ENCODE peak calls at places on chromosome 5, in nine cellular contexts. A, N, R, L, C, D, O, M and T are unnamed samples.

GRCh38 chr5:112594060-112594850 is 143.4 kb upstream of the APC start:
- DNase-seq in A (peak), N (no peak), R (no peak), L (no peak), C (no peak), D (no peak), O (no peak), M (no peak), T (no peak)

GRCh38 chr5:13408616-13409015 is 535.9 kb downstream of the DNAH5 start:
- DNase-seq in A (no peak), N (no peak), R (no peak), L (peak), C (no peak), D (no peak), O (peak), M (no peak), T (no peak)

GRCh38 chr5:33240552-33240951 is 200.2 kb upstream of the TARS1 start:
- DNase-seq in A (no peak), N (no peak), R (no peak), L (no peak), C (no peak), D (no peak), O (no peak), M (no peak), T (no peak)

GRCh38 chr5:134227259-134227658 is 1.4 kb upstream of the PPP2CA start:
- DNase-seq in A (peak), N (no peak), R (peak), L (no peak), C (no peak), D (peak), O (no peak), M (no peak), T (no peak)

GRCh38 chr5:151085517-151086031 is 4.7 kb upstream of the TNIP1 start:
- DNase-seq in A (no peak), N (no peak), R (no peak), L (no peak), C (no peak), D (peak), O (no peak), M (no peak), T (no peak)

GRCh38 chr5:2017540-2018389 is 135.0 kb upstream of the IRX4 start:
- DNase-seq in A (no peak), N (no peak), R (peak), L (no peak), C (no peak), D (peak), O (no peak), M (no peak), T (no peak)

GRCh38 chr5:169911448-169912212 is 68.7 kb downstream of the INSYN2B start:
- DNase-seq in A (no peak), N (no peak), R (no peak), L (no peak), C (no peak), D (no peak), O (no peak), M (no peak), T (no peak)

GRCh38 chr5:160071521-160072299 is 47.5 kb downstream of the PWWP2A start:
- DNase-seq in A (no peak), N (no peak), R (peak), L (no peak), C (no peak), D (no peak), O (no peak), M (no peak), T (no peak)

GRCh38 chr5:52674815-52675545 is 112.7 kb upstream of the ITGA1 start:
- DNase-seq in A (no peak), N (peak), R (no peak), L (peak), C (peak), D (no peak), O (peak), M (no peak), T (no peak)

GRCh38 chr5:151082976-151083651 is 2.3 kb upstream of the TNIP1 start:
- DNase-seq in A (no peak), N (no peak), R (no peak), L (no peak), C (no peak), D (peak), O (peak), M (no peak), T (no peak)

GRCh38 chr5:38871790-38872551 is 26.2 kb downstream of the OSMR start:
- DNase-seq in A (no peak), N (peak), R (no peak), L (peak), C (peak), D (no peak), O (peak), M (no peak), T (no peak)

GRCh38 chr5:106649031-106649430 is 1021.7 kb downstream of the EFNA5 start:
- DNase-seq in A (no peak), N (no peak), R (no peak), L (no peak), C (no peak), D (no peak), O (no peak), M (no peak), T (no peak)